ENCODE peak calls at places on chromosome 4, in four cellular contexts. U is sigmoid colon, H is fibroblast of lung, E is GM04504. Y is an unnamed sample.

GRCh38 chr4:85761803-85762202 is 286.9 kb downstream of the ARHGAP24 start:
- DNase-seq in U (peak; percentile 69), E (no peak), H (peak; percentile 53), Y (no peak)

GRCh38 chr4:126458993-126459392 is 1144.2 kb downstream of the FAT4 start:
- DNase-seq in E (no peak), H (peak; percentile 8), U (no peak), Y (no peak)

GRCh38 chr4:152087335-152087734 is 326.5 kb upstream of the GATB start:
- DNase-seq in H (no peak), E (no peak), U (no peak), Y (no peak)

GRCh38 chr4:177558995-177559394 is 116.8 kb upstream of the AGA start:
- DNase-seq in E (no peak), U (no peak), H (no peak), Y (no peak)

GRCh38 chr4:37873383-37873782 is 17.5 kb upstream of the TBC1D1 start:
- DNase-seq in U (no peak), H (peak; percentile 64), E (no peak), Y (no peak)

GRCh38 chr4:112189754-112190153 is 41.8 kb upstream of the AP1AR start:
- DNase-seq in H (no peak), E (no peak), U (no peak), Y (no peak)

GRCh38 chr4:169410839-169411770 is 140.3 kb upstream of the SH3RF1 start:
- DNase-seq in U (no peak), E (peak; percentile 79), H (peak; percentile 75), Y (peak; percentile 52)

GRCh38 chr4:18397681-18398080 is 376.1 kb upstream of the LCORL start:
- DNase-seq in H (no peak), U (no peak), E (no peak), Y (no peak)

GRCh38 chr4:142846729-142847606 is 867 bp upstream of the INPP4B start:
- DNase-seq in E (no peak), U (no peak), H (peak; percentile 40), Y (peak; percentile 79)

Y was measured in NCI-H526.